ENCODE peak calls at places on chromosomes 16 and 17, in nine cellular contexts. H, T, U, L, N, P, Y, W and V are unnamed samples.

GRCh38 chr16:23869052-23869451 is 33.3 kb downstream of the PRKCB start:
- DNase-seq in H (no peak), T (peak; percentile 61), U (no peak), L (no peak), N (peak; percentile 27), P (no peak), Y (no peak), W (no peak), V (no peak)

GRCh38 chr16:14324581-14324980 is 253.5 kb downstream of the MRTFB start:
- DNase-seq in H (no peak), T (no peak), U (peak; percentile 40), L (no peak), N (no peak), P (no peak), Y (no peak), W (no peak), V (peak; percentile 56)

GRCh38 chr17:4548061-4548461 is 7.1 kb downstream of the MYBBP1A start:
- DNase-seq in H (no peak), T (no peak), U (no peak), L (no peak), N (no peak), P (no peak), Y (no peak), W (no peak), V (no peak)

GRCh38 chr17:16997514-16998429 is 25.9 kb upstream of the TNFRSF13B start:
- DNase-seq in H (peak; percentile 16), T (no peak), U (peak; percentile 45), L (no peak), N (no peak), P (no peak), Y (no peak), W (no peak), V (no peak)

GRCh38 chr17:43309505-43310329 is 75.9 kb upstream of the RNU2-1 start:
- DNase-seq in H (no peak), T (no peak), U (no peak), L (no peak), N (no peak), P (peak; percentile 44), Y (no peak), W (no peak), V (no peak)

GRCh38 chr16:58378401-58378800 is 13.9 kb upstream of the GINS3 start:
- DNase-seq in H (no peak), T (no peak), U (peak; percentile 80), L (no peak), N (no peak), P (no peak), Y (no peak), W (no peak), V (no peak)

GRCh38 chr17:74133726-74134125 is 69.8 kb upstream of the RPL38 start:
- DNase-seq in H (no peak), T (no peak), U (no peak), L (no peak), N (no peak), P (peak; percentile 21), Y (no peak), W (no peak), V (no peak)

GRCh38 chr17:28526381-28526780 is 20.2 kb downstream of the FOXN1 start:
- DNase-seq in H (no peak), T (no peak), U (no peak), L (no peak), N (no peak), P (no peak), Y (peak; percentile 33), W (no peak), V (no peak)

GRCh38 chr17:28043296-28043695 is 819 bp downstream of the NLK start:
- DNase-seq in H (no peak), T (no peak), U (no peak), L (no peak), N (no peak), P (no peak), Y (no peak), W (no peak), V (no peak)

GRCh38 chr17:4536259-4536741 is 18.9 kb downstream of the MYBBP1A start:
- DNase-seq in H (no peak), T (peak; percentile 62), U (no peak), L (no peak), N (no peak), P (no peak), Y (peak; percentile 53), W (no peak), V (no peak)

GRCh38 chr17:6110592-6110991 is 40.4 kb downstream of the WSCD1 start:
- DNase-seq in H (no peak), T (no peak), U (peak; percentile 71), L (no peak), N (no peak), P (no peak), Y (peak; percentile 36), W (no peak), V (no peak)

GRCh38 chr17:45341389-45342158 is 24.8 kb upstream of the MAP3K14 start:
- DNase-seq in H (peak; percentile 79), T (peak; percentile 94), U (peak; percentile 82), L (peak; percentile 66), N (no peak), P (no peak), Y (peak; percentile 98), W (no peak), V (peak; percentile 93)

GRCh38 chr16:4136229-4136813 is 20.1 kb upstream of the ADCY9 start:
- DNase-seq in H (no peak), T (peak; percentile 87), U (no peak), L (peak; percentile 71), N (no peak), P (no peak), Y (no peak), W (no peak), V (no peak)

GRCh38 chr17:55275894-55276804 is 11.4 kb downstream of the HLF start:
- DNase-seq in H (no peak), T (peak; percentile 13), U (no peak), L (no peak), N (no peak), P (no peak), Y (peak; percentile 45), W (no peak), V (no peak)

GRCh38 chr16:1809281-1809801 is 15.8 kb upstream of the IGFALS start:
- DNase-seq in H (no peak), T (peak; percentile 76), U (no peak), L (no peak), N (no peak), P (no peak), Y (no peak), W (no peak), V (no peak)

GRCh38 chr17:73231363-73231762 is 30.3 kb downstream of the CPSF4L start:
- DNase-seq in H (peak; percentile 17), T (peak; percentile 42), U (peak; percentile 41), L (no peak), N (no peak), P (no peak), Y (peak; percentile 35), W (no peak), V (peak; percentile 43)

GRCh38 chr17:8925808-8926207 is 39.7 kb downstream of the PIK3R5 start:
- DNase-seq in H (no peak), T (no peak), U (no peak), L (no peak), N (no peak), P (no peak), Y (no peak), W (no peak), V (no peak)

GRCh38 chr16:55737318-55737717 is 81.5 kb downstream of the SLC6A2 start:
- DNase-seq in H (no peak), T (no peak), U (no peak), L (no peak), N (no peak), P (no peak), Y (no peak), W (no peak), V (no peak)

GRCh38 chr17:79581306-79581932 is 29.4 kb downstream of the RBFOX3 start:
- DNase-seq in H (no peak), T (no peak), U (no peak), L (no peak), N (no peak), P (no peak), Y (no peak), W (no peak), V (no peak)

GRCh38 chr17:44307387-44308186 is 814 bp upstream of the RUNDC3A start:
- DNase-seq in H (no peak), T (peak; percentile 82), U (no peak), L (no peak), N (no peak), P (no peak), Y (peak; percentile 68), W (no peak), V (no peak)

GRCh38 chr16:86384263-86384649 is 126.1 kb upstream of the FOXF1 start:
- DNase-seq in H (peak; percentile 69), T (no peak), U (no peak), L (no peak), N (no peak), P (no peak), Y (no peak), W (no peak), V (peak; percentile 68)

GRCh38 chr16:71524566-71525553 is 1.4 kb upstream of the CHST4 start:
- DNase-seq in H (no peak), T (peak; percentile 41), U (no peak), L (no peak), N (no peak), P (no peak), Y (no peak), W (no peak), V (no peak)

GRCh38 chr17:7839890-7840260 is 5.9 kb downstream of the KDM6B start:
- DNase-seq in H (no peak), T (peak; percentile 14), U (no peak), L (no peak), N (peak; percentile 42), P (no peak), Y (peak; percentile 68), W (no peak), V (peak; percentile 70)
- H3K4me3 ChIP-seq in H (no peak overlapping the region), T (no peak overlapping the region), U (no peak overlapping the region), L (no peak overlapping the region), N (no peak overlapping the region), P (no peak overlapping the region), Y (no peak overlapping the region), W (no peak overlapping the region), V (no peak overlapping the region)

GRCh38 chr16:73060216-73060615 is 12.3 kb upstream of the ZFHX3 start:
- DNase-seq in H (no peak), T (peak; percentile 31), U (no peak), L (no peak), N (no peak), P (no peak), Y (no peak), W (no peak), V (no peak)
- H3K4me3 ChIP-seq in H (peak overlapping the region; percentile 68), T (peak overlapping the region; percentile 46), U (no peak overlapping the region), L (no peak overlapping the region), N (no peak overlapping the region), P (peak overlapping the region; percentile 84), Y (no peak overlapping the region), W (no peak overlapping the region), V (peak overlapping the region; percentile 27)

DNA sequence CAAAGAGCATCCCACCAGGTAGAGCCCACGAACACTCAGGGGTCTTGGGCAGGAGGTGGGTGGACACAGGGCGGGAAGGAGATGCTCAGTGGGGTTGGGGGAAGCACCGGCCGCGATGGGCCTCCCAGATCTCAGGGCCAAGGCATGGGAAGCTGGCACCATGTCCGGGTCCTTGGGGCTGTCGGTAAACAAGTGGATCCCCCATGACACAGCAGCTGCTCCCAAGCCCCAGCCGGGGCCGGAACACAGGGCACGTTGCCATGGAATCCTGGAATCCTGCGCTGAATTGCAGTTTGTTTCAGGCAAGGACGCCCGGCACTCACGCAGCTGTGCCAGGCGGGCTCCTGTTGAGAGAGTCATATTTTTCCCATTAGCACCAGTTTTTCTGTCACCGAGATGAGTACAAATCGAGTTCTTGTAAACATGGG is 23.0 kb upstream of the CHMP6 start:
- DNase-seq in H (no peak), T (no peak), U (no peak), L (no peak), N (no peak), P (no peak), Y (peak; percentile 71), W (no peak), V (peak; percentile 25)
- H3K4me3 ChIP-seq in H (no peak overlapping the region), T (no peak overlapping the region), U (no peak overlapping the region), L (no peak overlapping the region), N (no peak overlapping the region), P (no peak overlapping the region), Y (no peak overlapping the region), W (no peak overlapping the region), V (no peak overlapping the region)

GRCh38 chr16:70433456-70434103 is 5.3 kb downstream of the ST3GAL2 start:
- DNase-seq in H (peak; percentile 57), T (no peak), U (peak; percentile 89), L (no peak), N (no peak), P (no peak), Y (peak; percentile 89), W (no peak), V (peak; percentile 67)
- H3K4me3 ChIP-seq in H (no peak overlapping the region), T (no peak overlapping the region), U (no peak overlapping the region), L (no peak overlapping the region), N (no peak overlapping the region), P (no peak overlapping the region), Y (no peak overlapping the region), W (no peak overlapping the region), V (no peak overlapping the region)